ENCODE peak calls at places on chromosome 15, in seven cellular contexts. I, Q, P, R, L, X and N are unnamed samples.

GRCh38 chr15:50244153-50244552 is 21.4 kb downstream of the HDC start:
- DNase-seq in X (no peak), Q (no peak), I (no peak), L (no peak), P (no peak), R (no peak), N (no peak)

GRCh38 chr15:38193496-38193895 is 59.1 kb upstream of the SPRED1 start:
- DNase-seq in Q (no peak), X (no peak), R (no peak), L (no peak), P (peak), I (peak), N (no peak)

GRCh38 chr15:61906961-61907752 is 153.1 kb downstream of the VPS13C start:
- DNase-seq in Q (no peak), I (no peak), P (no peak), L (no peak), X (no peak), R (no peak), N (no peak)

GRCh38 chr15:33866101-33866737 is 102.1 kb upstream of the CHRM5 start:
- DNase-seq in L (no peak), X (no peak), Q (no peak), R (no peak), I (no peak), P (no peak), N (no peak)

GRCh38 chr15:80183291-80183690 is 30.5 kb downstream of the FAH start:
- DNase-seq in Q (no peak), I (no peak), P (no peak), L (no peak), X (no peak), R (no peak), N (no peak)

GRCh38 chr15:65680544-65680943 is 58.8 kb downstream of the SLC24A1 start:
- DNase-seq in X (no peak), I (no peak), L (no peak), R (no peak), P (no peak), Q (no peak), N (no peak)

GRCh38 chr15:51793521-51793920 is 35.9 kb upstream of the TMOD3 start:
- DNase-seq in X (no peak), Q (no peak), P (peak), R (no peak), L (peak), I (no peak), N (no peak)

GRCh38 chr15:39345176-39345575 is 235.7 kb upstream of the THBS1 start:
- DNase-seq in P (no peak), L (no peak), Q (no peak), R (peak), X (no peak), I (no peak), N (no peak)

GRCh38 chr15:27850050-27850449 is 249.1 kb downstream of the OCA2 start:
- DNase-seq in X (no peak), P (no peak), R (no peak), I (no peak), L (no peak), Q (no peak), N (no peak)

GRCh38 chr15:90213818-90214204 is 12.7 kb downstream of the SEMA4B start:
- DNase-seq in X (no peak), I (no peak), P (no peak), Q (no peak), L (no peak), R (no peak), N (no peak)

GRCh38 chr15:35206060-35206675 is 121.1 kb upstream of the NANOGP8 start:
- DNase-seq in I (peak), X (no peak), R (peak), Q (peak), P (peak), L (no peak), N (no peak)

GRCh38 chr15:60612400-60613048 is 133.6 kb upstream of the ICE2 start:
- DNase-seq in P (no peak), X (no peak), Q (no peak), I (peak), L (no peak), R (no peak), N (no peak)

DNA sequence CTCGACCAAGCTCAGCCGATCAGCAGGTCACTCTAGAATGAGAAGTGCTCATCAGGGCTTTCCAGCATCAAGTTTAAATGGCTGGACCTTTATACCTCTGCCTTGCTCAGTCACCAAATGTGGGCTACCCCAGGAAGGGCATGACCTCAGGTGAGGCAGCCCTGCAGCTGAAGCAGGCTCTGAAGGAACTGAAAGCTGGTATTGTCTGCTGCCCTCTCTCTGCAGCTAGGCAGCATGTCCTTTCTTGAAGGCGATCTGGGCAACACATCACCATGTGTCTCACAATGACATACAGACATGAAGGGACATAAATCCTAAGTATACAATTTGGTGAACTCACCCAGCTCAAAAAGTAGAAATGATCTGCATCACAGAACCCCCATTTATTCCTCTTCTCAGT is 38.7 kb upstream of the ARID3B start:
- DNase-seq in I (no peak), L (no peak), P (no peak), Q (no peak), X (peak), R (no peak), N (no peak)
- TF ChIP-seq CTCF in I (no peak), L (no peak), P (no peak), Q (no peak), X (no peak), R (no peak), N (peak)

DNA sequence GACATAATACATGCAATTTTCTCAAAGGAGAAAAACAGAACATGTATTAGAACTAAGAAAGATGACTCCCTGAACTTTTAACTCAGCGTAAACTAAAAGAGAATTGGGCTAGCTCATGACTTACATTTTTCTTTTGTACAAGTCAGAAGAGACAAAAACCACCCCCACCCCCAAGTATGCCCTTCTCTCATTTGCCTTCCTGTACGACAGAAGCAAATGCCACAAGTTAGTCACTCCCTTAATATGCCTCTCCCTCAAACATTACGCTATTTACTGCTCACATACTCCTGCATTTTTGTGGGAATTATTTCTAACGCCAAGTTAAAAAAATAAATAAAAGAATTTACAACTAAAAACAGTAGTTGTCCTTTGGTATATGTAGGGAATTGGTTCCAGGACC is 22.0 kb downstream of the CPEB1 start:
- DNase-seq in R (no peak), Q (no peak), I (no peak), X (no peak), L (no peak), P (no peak), N (no peak)
- H3K4me3 ChIP-seq in R (no peak), Q (no peak), I (no peak), X (no peak), L (no peak), P (no peak), N (no peak)

GRCh38 chr15:71650603-71651002 is 159.8 kb upstream of the NR2E3 start:
- DNase-seq in L (no peak), P (no peak), X (no peak), Q (no peak), R (no peak), I (no peak), N (no peak)
- TF ChIP-seq CTCF in L (no peak), P (no peak), X (no peak), Q (no peak), R (peak), I (no peak), N (no peak)

GRCh38 chr15:63191895-63192603 is 2.6 kb downstream of the RAB8B start:
- DNase-seq in R (no peak), P (peak), I (no peak), L (no peak), Q (no peak), X (no peak), N (peak)
- H3K4me3 ChIP-seq in R (no peak), P (peak), I (no peak), L (no peak), Q (no peak), X (no peak), N (peak)

GRCh38 chr15:48334260-48334659 is 3.0 kb downstream of the DUT start:
- DNase-seq in L (no peak), R (no peak), P (peak), Q (no peak), X (no peak), I (no peak), N (no peak)
- TF ChIP-seq CTCF in L (no peak), R (peak), P (peak), Q (no peak), X (no peak), I (no peak), N (no peak)

GRCh38 chr15:45378149-45378912 is at the start of gene GATM:
- DNase-seq in R (peak), X (peak), Q (no peak), I (peak), P (peak), L (peak), N (peak)

GRCh38 chr15:45378913-45379262 is 544 bp upstream of the GATM start:
- DNase-seq in R (peak), I (no peak), X (no peak), L (no peak), Q (no peak), P (no peak), N (no peak)

GRCh38 chr15:45376300-45376928 is 1.9 kb downstream of the GATM start:
- DNase-seq in I (no peak), P (no peak), X (no peak), Q (no peak), L (no peak), R (no peak), N (no peak)

GRCh38 chr15:45376967-45377629 is 1.2 kb downstream of the GATM start:
- DNase-seq in X (no peak), P (no peak), Q (no peak), L (no peak), I (no peak), R (no peak), N (no peak)

GRCh38 chr15:45377630-45378148 is 655 bp downstream of the GATM start:
- DNase-seq in I (no peak), X (peak), P (peak), R (peak), L (peak), Q (no peak), N (no peak)
- H3K4me3 ChIP-seq in I (peak), X (peak), P (peak), R (peak), L (peak), Q (peak), N (peak)

DNA sequence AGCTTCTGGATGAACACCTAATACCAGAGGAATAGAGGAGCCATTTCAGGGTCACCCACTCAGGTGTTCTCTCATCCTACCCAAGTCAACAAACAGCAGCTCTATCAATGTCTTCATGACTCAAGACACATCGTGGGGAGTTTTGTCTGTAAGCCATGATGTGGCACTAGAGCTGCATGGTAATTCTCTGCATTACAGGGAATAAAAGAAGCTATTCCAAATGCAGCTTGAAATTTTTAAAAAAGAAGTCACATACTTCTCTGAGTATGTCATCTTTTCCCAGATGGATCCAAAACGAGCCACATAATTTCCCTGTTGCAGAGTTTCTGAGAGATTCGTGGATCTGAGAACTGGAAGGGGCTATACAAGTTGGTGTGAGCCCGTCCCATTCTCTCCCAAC is 6.1 kb upstream of the THSD4 start:
- DNase-seq in X (no peak), R (no peak), P (peak), Q (no peak), I (peak), L (no peak), N (no peak)
- TF ChIP-seq CTCF in X (peak), R (no peak), P (peak), Q (peak), I (peak), L (no peak), N (no peak)

DNA sequence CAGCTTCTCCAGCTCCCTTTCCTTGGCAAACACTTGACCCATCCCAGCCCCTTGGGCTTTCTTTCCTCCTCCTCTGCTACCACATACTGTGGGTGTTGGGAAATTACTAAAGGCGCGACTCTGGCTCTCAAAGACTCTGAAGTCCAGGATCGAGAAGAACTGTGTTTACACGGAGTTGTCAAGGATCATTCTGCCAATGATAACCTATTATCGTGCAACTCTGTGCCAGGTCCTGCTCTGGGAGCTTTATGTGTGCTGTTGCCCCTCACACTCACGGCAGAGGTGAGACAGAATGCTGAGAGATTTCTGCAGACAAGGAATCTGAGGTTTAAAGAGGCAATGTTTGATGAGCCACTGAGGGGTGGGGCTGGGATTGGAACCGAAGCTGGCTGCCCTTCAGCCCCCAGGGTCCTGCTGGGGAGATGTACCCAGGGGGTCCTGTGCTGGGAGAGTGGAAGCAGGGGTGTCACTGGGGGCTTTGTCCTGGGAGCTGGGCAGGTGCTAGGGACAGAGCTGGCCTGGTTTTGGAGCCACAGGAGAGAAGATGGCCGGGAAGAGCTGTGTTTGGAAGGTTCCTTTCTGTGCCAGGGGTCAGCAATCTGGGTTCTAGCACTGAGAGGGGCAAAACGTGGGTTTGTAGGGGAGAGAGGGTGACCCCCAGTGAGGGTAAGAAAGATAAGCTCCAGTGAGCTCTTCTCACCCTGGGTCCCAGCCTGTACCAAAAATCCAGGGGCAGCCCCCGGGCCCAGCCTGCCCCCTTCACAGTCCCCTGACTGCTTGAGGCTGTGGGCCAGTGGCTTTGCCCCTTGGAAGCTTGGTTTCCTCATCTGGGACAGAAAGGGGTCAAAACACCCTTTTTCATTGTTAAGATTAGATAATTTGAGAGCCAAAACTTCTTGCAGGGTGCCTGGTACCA is 69.4 kb downstream of the SMAD3 start:
- DNase-seq in X (peak), Q (no peak), P (no peak), I (no peak), L (no peak), R (no peak), N (no peak)
- H3K4me3 ChIP-seq in X (no peak), Q (peak), P (no peak), I (no peak), L (no peak), R (no peak), N (peak)